ENCODE peak calls at places on chromosomes 16 and 17, in six cellular contexts. One of them, this sample, is unnamed.

GRCh38 chr17:61794792-61795191 is 68.5 kb downstream of the BRIP1 start:
- DNase-seq in MV-4-11: no peak
- DNase-seq in GM20000: no peak
- DNase-seq in COLO829: no peak
- DNase-seq in NCI-H446: no peak
- DNase-seq in T-helper 1 cell: no peak
- DNase-seq in this sample: no peak

GRCh38 chr16:57235128-57236092 is 9.6 kb upstream of the ARL2BP start:
- DNase-seq in MV-4-11: peak; percentile 56
- DNase-seq in NCI-H446: no peak
- DNase-seq in COLO829: no peak
- DNase-seq in T-helper 1 cell: no peak
- DNase-seq in GM20000: no peak
- DNase-seq in this sample: no peak

GRCh38 chr17:79620207-79621038 is 9.6 kb upstream of the RBFOX3 start:
- DNase-seq in T-helper 1 cell: no peak
- DNase-seq in COLO829: no peak
- DNase-seq in GM20000: no peak
- DNase-seq in NCI-H446: no peak
- DNase-seq in MV-4-11: no peak
- DNase-seq in this sample: no peak

GRCh38 chr16:87581867-87582220 is 20.5 kb upstream of the JPH3 start:
- DNase-seq in COLO829: peak; percentile 92
- DNase-seq in GM20000: no peak
- DNase-seq in NCI-H446: peak; percentile 20
- DNase-seq in MV-4-11: peak; percentile 80
- DNase-seq in T-helper 1 cell: no peak
- DNase-seq in this sample: no peak

GRCh38 chr17:39622380-39623006 is 4.3 kb upstream of the PPP1R1B start:
- DNase-seq in NCI-H446: no peak
- DNase-seq in MV-4-11: no peak
- DNase-seq in COLO829: no peak
- DNase-seq in T-helper 1 cell: no peak
- DNase-seq in GM20000: no peak
- DNase-seq in this sample: no peak

GRCh38 chr17:37708616-37709212 is 36.1 kb downstream of the HNF1B start:
- DNase-seq in NCI-H446: no peak
- DNase-seq in COLO829: no peak
- DNase-seq in MV-4-11: no peak
- DNase-seq in T-helper 1 cell: no peak
- DNase-seq in GM20000: no peak
- DNase-seq in this sample: no peak

GRCh38 chr17:39361064-39361463 is 40.4 kb downstream of the FBXL20 start:
- DNase-seq in T-helper 1 cell: no peak
- DNase-seq in NCI-H446: no peak
- DNase-seq in COLO829: no peak
- DNase-seq in MV-4-11: no peak
- DNase-seq in GM20000: no peak
- DNase-seq in this sample: no peak

GRCh38 chr17:62931101-62931500 is 34.9 kb upstream of the TANC2 start:
- DNase-seq in T-helper 1 cell: no peak
- DNase-seq in GM20000: no peak
- DNase-seq in MV-4-11: no peak
- DNase-seq in NCI-H446: no peak
- DNase-seq in COLO829: no peak
- DNase-seq in this sample: no peak

GRCh38 chr17:28406478-28406824 is 439 bp upstream of the SLC46A1 start:
- DNase-seq in NCI-H446: no peak
- DNase-seq in GM20000: no peak
- DNase-seq in MV-4-11: no peak
- DNase-seq in COLO829: no peak
- DNase-seq in T-helper 1 cell: no peak
- DNase-seq in this sample: no peak

GRCh38 chr17:74757931-74758845 is 9.8 kb downstream of the NHERF1 start:
- DNase-seq in MV-4-11: no peak
- DNase-seq in T-helper 1 cell: no peak
- DNase-seq in NCI-H446: peak; percentile 53
- DNase-seq in GM20000: no peak
- DNase-seq in COLO829: no peak
- DNase-seq in this sample: no peak

GRCh38 chr17:55168970-55169687 is 95.6 kb upstream of the HLF start:
- DNase-seq in T-helper 1 cell: no peak
- DNase-seq in MV-4-11: no peak
- DNase-seq in NCI-H446: no peak
- DNase-seq in GM20000: peak; percentile 51
- DNase-seq in COLO829: no peak
- DNase-seq in this sample: no peak

GRCh38 chr16:85659805-85660511 is 28.8 kb downstream of the GINS2 start:
- DNase-seq in T-helper 1 cell: no peak
- DNase-seq in MV-4-11: peak; percentile 51
- DNase-seq in NCI-H446: peak; percentile 26
- DNase-seq in GM20000: peak; percentile 91
- DNase-seq in COLO829: peak; percentile 73
- DNase-seq in this sample: peak; percentile 33

GRCh38 chr16:27364493-27365141 is 37.4 kb upstream of the IL21R start:
- DNase-seq in NCI-H446: no peak
- DNase-seq in GM20000: no peak
- DNase-seq in T-helper 1 cell: no peak
- DNase-seq in MV-4-11: no peak
- DNase-seq in COLO829: no peak
- DNase-seq in this sample: no peak

GRCh38 chr16:3691778-3692177 is 25.5 kb downstream of the TRAP1 start:
- DNase-seq in NCI-H446: no peak
- DNase-seq in MV-4-11: no peak
- DNase-seq in T-helper 1 cell: no peak
- DNase-seq in COLO829: no peak
- DNase-seq in GM20000: no peak
- DNase-seq in this sample: no peak

GRCh38 chr16:73354426-73354825 is 306.5 kb upstream of the ZFHX3 start:
- DNase-seq in T-helper 1 cell: no peak
- DNase-seq in MV-4-11: no peak
- DNase-seq in NCI-H446: no peak
- DNase-seq in COLO829: no peak
- DNase-seq in GM20000: no peak
- DNase-seq in this sample: no peak

GRCh38 chr16:63981639-63982038 is 1140.2 kb downstream of the CDH11 start:
- DNase-seq in MV-4-11: no peak
- DNase-seq in NCI-H446: no peak
- DNase-seq in T-helper 1 cell: no peak
- DNase-seq in GM20000: no peak
- DNase-seq in COLO829: no peak
- DNase-seq in this sample: no peak

GRCh38 chr17:17104494-17104893 is 62.2 kb downstream of the MPRIP start:
- DNase-seq in MV-4-11: no peak
- DNase-seq in T-helper 1 cell: no peak
- DNase-seq in NCI-H446: no peak
- DNase-seq in GM20000: no peak
- DNase-seq in COLO829: peak; percentile 32
- DNase-seq in this sample: no peak

GRCh38 chr17:29107084-29107483 is 64.1 kb downstream of the PIPOX start:
- DNase-seq in COLO829: no peak
- DNase-seq in T-helper 1 cell: no peak
- DNase-seq in MV-4-11: peak; percentile 16
- DNase-seq in GM20000: no peak
- DNase-seq in NCI-H446: no peak
- DNase-seq in this sample: no peak

GRCh38 chr16:58821886-58822285 is 87.8 kb upstream of the GOT2 start:
- DNase-seq in COLO829: no peak
- DNase-seq in T-helper 1 cell: no peak
- DNase-seq in NCI-H446: no peak
- DNase-seq in GM20000: no peak
- DNase-seq in MV-4-11: no peak
- DNase-seq in this sample: no peak

GRCh38 chr17:35520043-35520442 is 17.4 kb downstream of the SLFN12L start:
- DNase-seq in MV-4-11: no peak
- DNase-seq in NCI-H446: no peak
- DNase-seq in COLO829: no peak
- DNase-seq in GM20000: no peak
- DNase-seq in T-helper 1 cell: no peak
- DNase-seq in this sample: no peak

GRCh38 chr17:6591599-6592158 is 35.3 kb upstream of the PITPNM3 start:
- DNase-seq in GM20000: no peak
- DNase-seq in COLO829: peak; percentile 78
- DNase-seq in MV-4-11: peak; percentile 32
- DNase-seq in T-helper 1 cell: no peak
- DNase-seq in NCI-H446: no peak
- DNase-seq in this sample: no peak

GRCh38 chr16:56880176-56880575 is 15.2 kb downstream of the SLC12A3 start:
- DNase-seq in GM20000: no peak
- DNase-seq in T-helper 1 cell: no peak
- DNase-seq in NCI-H446: no peak
- DNase-seq in MV-4-11: no peak
- DNase-seq in COLO829: no peak
- DNase-seq in this sample: no peak

GRCh38 chr16:88194397-88195020 is 188.2 kb upstream of the ZNF469 start:
- DNase-seq in COLO829: no peak
- DNase-seq in GM20000: peak; percentile 27
- DNase-seq in MV-4-11: peak; percentile 84
- DNase-seq in T-helper 1 cell: no peak
- DNase-seq in NCI-H446: no peak
- DNase-seq in this sample: no peak

GRCh38 chr17:48003686-48004120 is 32.8 kb downstream of the CDK5RAP3 start:
- DNase-seq in COLO829: no peak
- DNase-seq in MV-4-11: no peak
- DNase-seq in NCI-H446: peak; percentile 95
- DNase-seq in GM20000: no peak
- DNase-seq in T-helper 1 cell: no peak
- DNase-seq in this sample: no peak

GRCh38 chr16:13120557-13120956 is 219.2 kb downstream of the SHISA9 start:
- DNase-seq in GM20000: no peak
- DNase-seq in NCI-H446: no peak
- DNase-seq in T-helper 1 cell: no peak
- DNase-seq in MV-4-11: no peak
- DNase-seq in COLO829: no peak
- DNase-seq in this sample: no peak

GRCh38 chr17:78205124-78205775 is 8.8 kb upstream of the BIRC5 start:
- DNase-seq in COLO829: no peak
- DNase-seq in MV-4-11: no peak
- DNase-seq in T-helper 1 cell: no peak
- DNase-seq in GM20000: no peak
- DNase-seq in NCI-H446: no peak
- DNase-seq in this sample: no peak

GRCh38 chr16:27801259-27801945 is 251.5 kb downstream of the KATNIP start:
- DNase-seq in T-helper 1 cell: no peak
- DNase-seq in MV-4-11: no peak
- DNase-seq in GM20000: no peak
- DNase-seq in COLO829: no peak
- DNase-seq in NCI-H446: no peak
- DNase-seq in this sample: no peak

GRCh38 chr17:40541873-40542561 is 23.3 kb downstream of the CCR7 start:
- DNase-seq in NCI-H446: no peak
- DNase-seq in COLO829: no peak
- DNase-seq in GM20000: no peak
- DNase-seq in T-helper 1 cell: no peak
- DNase-seq in MV-4-11: no peak
- DNase-seq in this sample: no peak

GRCh38 chr17:3335876-3336275 is 37.7 kb upstream of the OR3A1 start:
- DNase-seq in GM20000: no peak
- DNase-seq in MV-4-11: no peak
- DNase-seq in NCI-H446: no peak
- DNase-seq in T-helper 1 cell: no peak
- DNase-seq in COLO829: no peak
- DNase-seq in this sample: no peak

GRCh38 chr17:64024781-64025731 is 4.6 kb upstream of the ICAM2 start:
- DNase-seq in MV-4-11: no peak
- DNase-seq in T-helper 1 cell: peak; percentile 38
- DNase-seq in GM20000: no peak
- DNase-seq in NCI-H446: no peak
- DNase-seq in COLO829: no peak
- DNase-seq in this sample: peak; percentile 56

GRCh38 chr17:1718362-1719165 is 5.9 kb upstream of the WDR81 start:
- DNase-seq in COLO829: no peak
- DNase-seq in GM20000: no peak
- DNase-seq in T-helper 1 cell: no peak
- DNase-seq in MV-4-11: no peak
- DNase-seq in NCI-H446: no peak
- DNase-seq in this sample: no peak

This sample was measured in T-helper 17 cell.